ENCODE peak calls at places on chromosome 20, in nine cellular contexts. L, Q, G, Y, W, I, X, Z and H are unnamed samples. For H3K27me3, the result is how much of the 10 kb centered on the place peaks cover.

GRCh38 chr20:43723735-43724134 is 3.1 kb downstream of the GTSF1L start:
- DNase-seq in L (no peak), G (no peak), Q (no peak), Z (no peak), W (no peak), Y (no peak), I (no peak), X (no peak), H (no peak)

GRCh38 chr20:32465092-32465900 is 107.2 kb downstream of the ASXL1 start:
- DNase-seq in Y (peak), Q (peak), G (peak), I (peak), W (no peak), X (peak), Z (peak), L (no peak), H (no peak)

GRCh38 chr20:58339741-58340140 is 30.2 kb downstream of the RAB22A start:
- DNase-seq in L (no peak), Y (no peak), W (no peak), I (no peak), G (no peak), Q (no peak), Z (no peak), X (no peak), H (no peak)

GRCh38 chr20:57141492-57141891 is 124.9 kb downstream of the BMP7 start:
- DNase-seq in W (no peak), Q (no peak), G (no peak), Y (no peak), X (no peak), Z (no peak), I (no peak), L (no peak), H (no peak)

GRCh38 chr20:53201588-53201987 is 229.4 kb downstream of the TSHZ2 start:
- DNase-seq in Q (no peak), I (no peak), G (no peak), Y (no peak), L (no peak), Z (no peak), X (no peak), W (no peak), H (no peak)

GRCh38 chr20:23242556-23243180 is 107.9 kb upstream of the NXT1 start:
- DNase-seq in X (peak), W (no peak), L (no peak), G (no peak), I (no peak), Y (no peak), Z (no peak), Q (no peak), H (no peak)

GRCh38 chr20:8721098-8721497 is 347.8 kb upstream of the PLCB4 start:
- DNase-seq in G (peak), X (no peak), Z (peak), Q (no peak), L (no peak), W (no peak), Y (no peak), I (peak), H (peak)

GRCh38 chr20:62632575-62632974 is 9.7 kb upstream of the SLCO4A1 start:
- DNase-seq in Y (no peak), X (no peak), I (no peak), W (no peak), G (no peak), Z (no peak), L (no peak), Q (no peak), H (no peak)

GRCh38 chr20:47878601-47879004 is 93.3 kb upstream of the SULF2 start:
- DNase-seq in Y (no peak), G (no peak), L (no peak), X (no peak), Q (no peak), W (no peak), Z (peak), I (no peak), H (no peak)

GRCh38 chr20:63031251-63032014 is 24.7 kb upstream of the BHLHE23 start:
- DNase-seq in L (no peak), Q (peak), W (no peak), Z (no peak), I (no peak), G (no peak), Y (peak), X (no peak), H (no peak)

GRCh38 chr20:6714202-6714800 is 53.2 kb upstream of the BMP2 start:
- DNase-seq in Z (no peak), Y (no peak), L (no peak), I (peak), X (no peak), G (no peak), W (no peak), Q (no peak), H (no peak)

GRCh38 chr20:36745234-36745926 is 510 bp downstream of the NDRG3 start:
- DNase-seq in Y (peak), W (no peak), L (no peak), G (peak), I (peak), X (no peak), Q (peak), Z (peak), H (no peak)

DNA sequence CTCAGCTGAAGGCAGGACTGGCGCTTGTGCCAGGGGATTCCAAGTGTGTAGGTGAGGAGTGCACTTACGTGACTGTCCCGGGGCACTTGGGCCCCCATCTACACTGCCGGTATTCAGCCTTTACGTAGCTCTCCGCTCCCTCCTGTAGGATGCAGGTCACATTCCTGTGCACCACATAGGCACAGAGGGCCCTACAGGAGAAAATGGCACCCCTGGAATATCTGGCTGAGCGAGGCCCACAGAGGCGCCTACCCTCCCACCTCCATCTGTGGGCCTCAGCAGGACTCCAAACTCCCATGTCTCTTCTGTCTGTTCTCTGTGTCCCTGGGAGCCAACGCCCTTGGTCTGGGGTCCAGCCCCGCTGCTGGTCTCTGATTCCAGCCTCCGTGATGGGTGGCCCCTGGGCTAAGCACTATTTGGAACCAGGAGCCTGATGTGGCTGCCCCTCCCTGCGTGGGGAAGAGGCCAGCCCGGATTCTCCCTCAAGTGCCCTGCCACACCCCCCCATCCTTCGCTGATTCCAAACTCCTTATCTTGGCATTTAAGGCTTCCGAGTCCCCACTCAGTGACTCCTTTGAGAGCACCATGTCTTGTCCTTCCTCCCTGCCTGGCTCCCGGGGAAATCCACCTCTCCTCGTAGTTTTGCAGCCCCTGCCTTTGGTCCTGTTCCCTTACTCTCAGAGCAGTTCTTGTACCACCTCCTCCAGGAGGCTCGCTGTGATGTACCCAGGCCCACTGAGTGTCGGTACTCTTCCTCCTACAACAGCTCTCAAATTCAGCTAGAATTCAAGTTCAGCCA is 1.5 kb downstream of the EMILIN3 start:
- DNase-seq in Y (no peak), I (no peak), Q (no peak), W (no peak), X (no peak), L (no peak), G (no peak), Z (no peak), H (no peak)
- H3K4me3 ChIP-seq in Y (no peak), I (no peak), Q (peak), W (peak), X (no peak), L (no peak), G (no peak), Z (no peak), H (peak)

DNA sequence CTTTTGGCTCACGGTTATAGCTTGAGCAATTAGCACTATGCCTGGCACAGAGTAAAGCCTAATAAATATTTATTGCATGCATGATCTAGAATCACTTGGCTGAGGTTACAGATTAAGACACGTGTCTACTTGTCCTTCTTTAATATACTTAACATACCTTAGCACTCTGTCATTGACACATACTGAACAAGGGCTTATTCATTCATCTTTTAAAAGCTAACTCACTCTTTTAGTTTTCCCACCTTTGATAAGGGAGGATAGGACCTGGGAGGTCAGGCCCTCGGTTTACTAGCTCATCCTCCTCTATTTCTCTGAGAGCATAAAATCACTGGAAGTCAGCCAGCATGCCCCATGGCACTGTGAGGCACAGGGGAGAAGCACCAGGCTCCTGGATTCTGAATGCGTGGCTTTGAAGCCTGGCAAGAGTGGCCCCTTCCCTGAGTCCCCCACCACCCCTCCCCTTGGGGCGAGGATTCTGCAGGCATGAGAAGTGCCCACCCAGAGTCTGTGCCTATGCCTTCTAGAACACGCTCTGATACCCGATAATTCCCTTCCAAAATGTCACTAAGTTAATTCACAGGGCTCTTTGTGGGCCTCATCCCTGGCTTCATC is 11.2 kb downstream of the ZCCHC3 start:
- DNase-seq in Q (no peak), L (no peak), I (no peak), G (no peak), X (no peak), Y (no peak), W (no peak), Z (peak), H (no peak)
- H3K27me3 ChIP-seq in Q (under half), L (under half), I (under half), G (under half), X (under half), Y (under half), W (under half), Z (under half), H (under half)

GRCh38 chr20:46308258-46309157 is at the start of gene CDH22:
- DNase-seq in X (no peak), Q (peak), G (no peak), Y (no peak), W (no peak), L (no peak), I (no peak), Z (no peak), H (no peak)
- H3K4me3 ChIP-seq in X (peak), Q (peak), G (peak), Y (no peak), W (peak), L (peak), I (peak), Z (no peak), H (peak)

DNA sequence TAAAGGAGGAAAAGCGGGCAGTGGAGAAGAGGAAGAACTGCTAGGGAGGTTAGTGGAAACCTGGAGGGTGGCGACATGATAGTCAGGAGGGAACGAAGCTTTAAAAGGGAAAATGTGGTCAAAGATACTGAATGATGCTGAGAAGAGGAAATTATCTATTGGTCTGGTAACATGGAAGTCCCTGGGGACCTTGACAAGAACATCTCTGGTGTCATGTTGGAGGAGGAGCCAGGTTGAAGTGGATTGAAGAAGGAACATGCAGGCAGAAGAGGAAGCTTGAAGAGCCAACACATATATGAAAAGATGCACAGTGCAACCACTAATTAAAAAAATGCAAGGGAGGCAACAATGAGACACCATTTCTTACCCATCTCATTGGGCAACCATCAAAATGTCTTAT is 251.9 kb upstream of the RNF24 start:
- DNase-seq in L (no peak), Q (no peak), Y (no peak), Z (no peak), X (no peak), I (no peak), W (no peak), G (no peak), H (no peak)
- H3K27me3 ChIP-seq in L (under half), Q (under half), Y (under half), Z (under half), X (under half), I (under half), W (under half), G (under half), H (under half)